ENCODE peak calls at places on chromosomes 11 and 22, in ten cellular contexts. S is Caco-2, J is left ventricle myocardium inferior, H is iPS DF 6.9, Y is PC-3, C is heart left ventricle, N is lower lobe of right lung, X is neural progenitor cell, U is cardiac muscle cell, E is BE2C. M is an unnamed sample.
A peak's percentile ranks its signal among the peaks of the same experiment; 100 is the strongest.

GRCh38 chr11:2794947-2795346 is 90.6 kb downstream of the CDKN1C start:
- DNase-seq in S (peak; percentile 26), J (no peak), H (no peak), Y (no peak), C (peak; percentile 57), N (peak; percentile 39), X (no peak), U (no peak), E (peak; percentile 3), M (no peak)

GRCh38 chr22:20576445-20576816 is 69.0 kb downstream of the MED15 start:
- DNase-seq in S (no peak), J (peak; percentile 10), H (no peak), Y (no peak), C (no peak), N (no peak), X (no peak), U (no peak), E (no peak), M (no peak)

GRCh38 chr11:73404048-73404447 is 27.8 kb downstream of the RELT start:
- DNase-seq in S (peak; percentile 81), J (peak; percentile 76), H (peak; percentile 13), Y (peak; percentile 68), C (peak; percentile 81), N (peak; percentile 80), X (peak; percentile 61), U (peak; percentile 81), E (peak; percentile 78), M (peak; percentile 53)

GRCh38 chr11:115939104-115939503 is 434.9 kb upstream of the CADM1 start:
- DNase-seq in S (no peak), J (no peak), H (no peak), Y (no peak), C (no peak), N (no peak), X (no peak), U (peak; percentile 12), E (no peak), M (no peak)

GRCh38 chr11:33172996-33173395 is 11.7 kb upstream of the CSTF3 start:
- DNase-seq in S (peak; percentile 64), J (no peak), H (no peak), Y (no peak), C (no peak), N (no peak), X (peak; percentile 13), U (peak; percentile 20), E (no peak), M (no peak)

GRCh38 chr11:134763030-134763388 is 351.0 kb upstream of the B3GAT1 start:
- DNase-seq in S (no peak), J (no peak), H (no peak), Y (peak; percentile 62), C (no peak), N (no peak), X (no peak), U (no peak), E (no peak), M (no peak)

GRCh38 chr22:48605856-48606255 is 1221.8 kb downstream of the BRD1 start:
- DNase-seq in S (no peak), J (no peak), H (no peak), Y (no peak), C (peak; percentile 51), N (no peak), X (no peak), U (no peak), E (no peak), M (no peak)

GRCh38 chr11:6812391-6813005 is 13.0 kb upstream of the OR6A2 start:
- DNase-seq in S (peak; percentile 42), J (no peak), H (no peak), Y (peak; percentile 66), C (no peak), N (no peak), X (peak; percentile 51), U (peak; percentile 49), E (peak; percentile 9), M (peak; percentile 48)

DNA sequence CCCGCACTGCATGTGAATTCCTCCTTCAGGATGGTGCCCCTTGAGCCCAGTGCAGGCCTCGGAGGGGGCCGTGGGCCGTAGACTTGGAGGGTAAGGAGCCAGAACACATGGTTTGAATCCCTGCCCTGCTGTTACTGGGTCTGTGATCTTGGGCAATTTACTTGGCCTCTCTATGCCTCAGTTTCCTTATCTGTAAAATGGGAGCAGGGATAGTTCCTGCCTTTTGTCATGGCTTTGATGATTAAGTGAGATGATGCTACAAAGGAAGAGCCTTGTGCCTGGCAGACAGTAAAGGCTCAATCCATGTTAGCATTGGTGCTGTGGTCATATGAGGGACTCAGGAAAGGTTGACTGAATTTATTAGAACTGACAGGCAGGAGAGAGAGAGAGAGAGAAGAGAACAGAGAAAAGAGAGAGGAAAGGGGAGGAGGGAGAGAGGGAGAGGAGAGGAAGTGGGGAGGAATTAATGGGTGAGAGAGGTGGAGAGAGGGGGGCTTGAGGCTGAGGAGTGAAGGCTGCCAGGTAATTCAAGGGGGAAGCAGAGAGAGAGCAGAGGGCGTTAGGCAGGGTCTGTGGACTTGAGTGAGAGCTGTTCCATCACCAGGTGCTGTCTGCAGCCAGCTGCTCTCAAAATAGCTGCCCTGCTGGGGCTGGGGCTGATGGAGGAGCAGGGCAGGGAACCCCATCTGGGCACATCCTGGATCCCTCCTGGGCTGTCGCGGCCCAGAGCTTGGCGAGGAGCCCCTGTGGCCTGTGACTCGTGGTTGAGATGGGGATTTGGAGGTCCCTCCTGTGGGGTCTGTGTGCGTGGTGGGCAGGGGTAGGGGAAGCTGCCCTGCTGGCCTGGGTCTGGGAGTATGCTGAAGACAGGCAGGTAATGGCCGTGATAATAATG is 44.1 kb downstream of the MCM5 start:
- DNase-seq in S (no peak), J (no peak), H (no peak), Y (no peak), C (no peak), N (no peak), X (no peak), U (no peak), E (no peak), M (no peak)
- H3K4me3 ChIP-seq in S (no peak overlapping the region), J (no peak overlapping the region), H (no peak overlapping the region), Y (no peak overlapping the region), C (no peak overlapping the region), N (no peak overlapping the region), X (no peak overlapping the region), U (no peak overlapping the region), E (no peak overlapping the region), M (no peak overlapping the region)

GRCh38 chr11:120342678-120343077 is 6.5 kb downstream of the ARHGEF12 start:
- DNase-seq in S (no peak), J (no peak), H (no peak), Y (no peak), C (no peak), N (no peak), X (no peak), U (no peak), E (no peak), M (no peak)

GRCh38 chr11:120343429-120343828 is 7.2 kb downstream of the ARHGEF12 start:
- DNase-seq in S (no peak), J (no peak), H (no peak), Y (no peak), C (no peak), N (no peak), X (no peak), U (no peak), E (no peak), M (no peak)

GRCh38 chr11:120346233-120346632 is 10.0 kb downstream of the ARHGEF12 start:
- DNase-seq in S (no peak), J (no peak), H (no peak), Y (no peak), C (no peak), N (no peak), X (no peak), U (no peak), E (no peak), M (no peak)

GRCh38 chr11:120342226-120342625 is 6.0 kb downstream of the ARHGEF12 start:
- DNase-seq in S (no peak), J (no peak), H (no peak), Y (no peak), C (no peak), N (no peak), X (no peak), U (no peak), E (no peak), M (peak; percentile 69)

GRCh38 chr11:120344302-120345004 is 8.2 kb downstream of the ARHGEF12 start:
- DNase-seq in S (no peak), J (no peak), H (no peak), Y (peak; percentile 91), C (no peak), N (no peak), X (no peak), U (no peak), E (no peak), M (no peak)
- H3K4me1 ChIP-seq in S (peaks cover 28% of the 10 kb centered on the region), J (peaks cover 97% of the 10 kb centered on the region), H (peaks cover 1% of the 10 kb centered on the region), Y (peaks cover 41% of the 10 kb centered on the region), C (peaks cover 94% of the 10 kb centered on the region), N (peaks cover 78% of the 10 kb centered on the region), X (peaks cover 9% of the 10 kb centered on the region), U (peaks cover 71% of the 10 kb centered on the region), E (peaks cover 15% of the 10 kb centered on the region), M (peaks cover 59% of the 10 kb centered on the region)

GRCh38 chr22:40212126-40212525 is 34.4 kb downstream of the TNRC6B start:
- DNase-seq in S (no peak), J (no peak), H (no peak), Y (no peak), C (no peak), N (no peak), X (no peak), U (peak; percentile 32), E (no peak), M (no peak)

GRCh38 chr22:40206561-40206960 is 28.8 kb downstream of the TNRC6B start:
- DNase-seq in S (no peak), J (no peak), H (no peak), Y (no peak), C (no peak), N (no peak), X (no peak), U (no peak), E (no peak), M (no peak)

GRCh38 chr22:40211481-40212052 is 33.8 kb downstream of the TNRC6B start:
- DNase-seq in S (no peak), J (no peak), H (no peak), Y (no peak), C (no peak), N (peak; percentile 49), X (no peak), U (no peak), E (no peak), M (no peak)

GRCh38 chr22:40210814-40211213 is 33.1 kb downstream of the TNRC6B start:
- DNase-seq in S (no peak), J (no peak), H (no peak), Y (no peak), C (no peak), N (no peak), X (no peak), U (no peak), E (no peak), M (no peak)

GRCh38 chr22:40209945-40210485 is 32.3 kb downstream of the TNRC6B start:
- DNase-seq in S (no peak), J (no peak), H (no peak), Y (no peak), C (no peak), N (no peak), X (no peak), U (no peak), E (no peak), M (no peak)
- H3K4me3 ChIP-seq in S (no peak overlapping the region), J (no peak overlapping the region), H (no peak overlapping the region), Y (no peak overlapping the region), C (no peak overlapping the region), N (no peak overlapping the region), X (no peak overlapping the region), U (no peak overlapping the region), E (no peak overlapping the region), M (no peak overlapping the region)

DNA sequence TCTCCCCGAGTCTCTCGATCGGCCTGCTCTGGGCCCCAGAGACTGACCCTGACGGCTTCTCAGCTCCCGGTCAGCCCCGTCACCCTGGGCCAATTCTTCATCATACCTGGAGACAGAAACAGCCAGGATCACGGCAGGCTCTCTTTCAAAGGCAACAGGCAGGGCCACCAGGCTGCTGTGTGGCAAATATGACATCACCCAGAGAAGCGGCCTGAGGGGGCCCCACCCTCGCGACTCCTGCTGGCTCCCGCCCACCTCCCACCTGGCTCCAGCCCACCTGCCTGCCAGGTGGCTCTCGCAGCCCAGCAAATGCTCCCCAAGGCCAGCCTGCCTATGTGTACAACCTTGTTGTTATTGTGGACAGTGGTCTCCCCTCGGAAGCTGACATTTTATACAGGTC is 24.9 kb upstream of the PACSIN2 start:
- DNase-seq in S (no peak), J (no peak), H (no peak), Y (no peak), C (no peak), N (no peak), X (no peak), U (no peak), E (no peak), M (no peak)
- H3K4me1 ChIP-seq in S (no peaks in the 10 kb centered on the region), J (peaks cover 5% of the 10 kb centered on the region), H (no peaks in the 10 kb centered on the region), Y (no peaks in the 10 kb centered on the region), C (peaks cover 12% of the 10 kb centered on the region), N (no peaks in the 10 kb centered on the region), X (peaks cover 5% of the 10 kb centered on the region), U (no peaks in the 10 kb centered on the region), E (no peaks in the 10 kb centered on the region), M (no peaks in the 10 kb centered on the region)

M was measured in endothelial cell of umbilical vein.